ENCODE peak calls at places on chromosomes 13 and 19, in six cellular contexts. O is neural progenitor cell, I is adipocyte, X is GM23248, S is mammary epithelial cell, D is mesendoderm. V is an unnamed sample.

GRCh38 chr19:35437152-35437951 is 10.7 kb upstream of the FFAR2 start:
- DNase-seq in O (no peak), I (no peak), X (no peak), S (no peak), D (no peak), V (no peak)

GRCh38 chr13:50521750-50522149 is 321.7 kb downstream of the DLEU7 start:
- DNase-seq in O (no peak), I (peak; percentile 70), X (peak; percentile 35), S (no peak), D (no peak), V (no peak)

GRCh38 chr19:10643166-10643967 is 10.8 kb upstream of the ILF3 start:
- DNase-seq in O (no peak), I (no peak), X (no peak), S (no peak), D (no peak), V (no peak)

GRCh38 chr19:42111811-42112210 is 20.4 kb downstream of the POU2F2 start:
- DNase-seq in O (no peak), I (no peak), X (peak; percentile 64), S (peak; percentile 79), D (no peak), V (no peak)

GRCh38 chr13:33207616-33207964 is 78.0 kb downstream of the STARD13 start:
- DNase-seq in O (no peak), I (peak; percentile 88), X (peak; percentile 92), S (peak; percentile 80), D (no peak), V (no peak)

GRCh38 chr19:39151209-39151608 is 25.6 kb downstream of the PAK4 start:
- DNase-seq in O (no peak), I (no peak), X (no peak), S (no peak), D (no peak), V (no peak)

GRCh38 chr13:44197791-44198770 is 175.5 kb upstream of the SERP2 start:
- DNase-seq in O (no peak), I (peak; percentile 6), X (no peak), S (peak; percentile 49), D (no peak), V (no peak)

GRCh38 chr19:38650911-38651584 is 3.6 kb downstream of the ACTN4 start:
- DNase-seq in O (no peak), I (peak; percentile 73), X (peak; percentile 94), S (peak; percentile 80), D (no peak), V (no peak)

GRCh38 chr19:29385191-29385795 is 140.5 kb upstream of the VSTM2B start:
- DNase-seq in O (no peak), I (no peak), X (no peak), S (no peak), D (no peak), V (no peak)

GRCh38 chr13:26538363-26539317 is 18.8 kb upstream of the WASF3 start:
- DNase-seq in O (no peak), I (peak; percentile 84), X (peak; percentile 15), S (no peak), D (no peak), V (no peak)

GRCh38 chr13:111958612-111959395 is 108.1 kb upstream of the SOX1 start:
- DNase-seq in O (no peak), I (no peak), X (no peak), S (no peak), D (no peak), V (peak; percentile 17)

GRCh38 chr13:59906413-59907027 is 257.2 kb downstream of the DIAPH3 start:
- DNase-seq in O (peak; percentile 33), I (peak; percentile 71), X (peak; percentile 67), S (no peak), D (peak; percentile 12), V (no peak)

GRCh38 chr19:53696951-53697350 is 65.2 kb downstream of the DPRX start:
- DNase-seq in O (peak; percentile 44), I (no peak), X (peak; percentile 4), S (no peak), D (peak; percentile 78), V (peak; percentile 59)

GRCh38 chr19:21496876-21497275 is 8.5 kb upstream of the ZNF429 start:
- DNase-seq in O (no peak), I (no peak), X (no peak), S (no peak), D (no peak), V (no peak)

GRCh38 chr13:43129511-43130130 is 106.2 kb downstream of the DNAJC15 start:
- DNase-seq in O (no peak), I (no peak), X (no peak), S (no peak), D (no peak), V (no peak)

GRCh38 chr19:46815833-46816627 is 27.6 kb upstream of the SLC1A5 start:
- DNase-seq in O (no peak), I (no peak), X (no peak), S (no peak), D (no peak), V (no peak)

GRCh38 chr19:46213156-46213555 is 16.4 kb upstream of the IGFL1 start:
- DNase-seq in O (no peak), I (no peak), X (no peak), S (no peak), D (peak; percentile 42), V (peak; percentile 59)

GRCh38 chr19:14164088-14164487 is 27.7 kb upstream of the ASF1B start:
- DNase-seq in O (peak; percentile 27), I (no peak), X (no peak), S (no peak), D (no peak), V (no peak)

GRCh38 chr19:11296264-11296663 is 304 bp downstream of the TSPAN16 start:
- DNase-seq in O (no peak), I (peak; percentile 35), X (peak; percentile 26), S (no peak), D (no peak), V (no peak)

GRCh38 chr13:96946709-96947311 is 47.5 kb downstream of the OXGR1 start:
- DNase-seq in O (no peak), I (no peak), X (no peak), S (no peak), D (no peak), V (no peak)

DNA sequence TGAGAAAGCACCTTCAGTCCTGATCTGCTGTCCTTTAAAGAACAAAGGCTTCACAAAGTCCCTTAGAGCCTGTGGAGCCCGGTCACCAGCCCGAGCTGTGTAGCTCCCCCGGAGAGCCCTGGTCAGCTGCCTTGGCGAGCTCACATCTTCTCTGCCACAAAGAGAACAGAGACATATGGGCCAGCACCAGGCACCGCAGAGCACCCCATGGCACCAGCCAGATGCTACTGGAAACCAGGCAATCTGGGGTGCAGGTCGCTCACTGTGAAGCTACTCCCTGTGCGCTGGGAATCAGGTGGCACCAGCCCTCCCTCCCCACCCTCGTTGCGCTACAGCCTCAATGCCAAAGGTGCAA is 44.3 kb upstream of the F7 start:
- DNase-seq in O (no peak), I (no peak), X (no peak), S (no peak), D (no peak), V (no peak)
- H3K36me3 ChIP-seq in O (no peaks in the 10 kb centered on the region), I (no peaks in the 10 kb centered on the region), X (no peaks in the 10 kb centered on the region), S (no peaks in the 10 kb centered on the region), D (no peaks in the 10 kb centered on the region), V (no peaks in the 10 kb centered on the region)

DNA sequence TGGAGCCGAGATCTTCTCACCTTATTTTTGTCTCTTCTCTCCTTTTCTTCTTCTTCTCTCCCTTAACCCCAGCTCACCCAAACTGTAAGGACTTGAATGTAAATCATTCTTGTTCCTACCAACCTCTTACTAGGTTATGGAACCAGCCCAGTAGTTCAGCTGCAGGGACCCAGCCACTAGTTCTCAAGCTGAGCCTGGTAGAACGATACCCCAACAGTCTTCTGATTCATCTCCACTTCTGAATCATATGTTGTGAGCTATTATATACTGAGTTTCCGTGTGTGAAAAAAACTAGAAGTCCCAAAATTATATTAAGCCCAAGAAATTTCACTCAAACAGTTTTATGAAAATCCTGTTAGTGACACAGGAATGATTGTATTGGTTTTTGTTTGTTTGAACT is 67.7 kb downstream of the DCT start:
- DNase-seq in O (no peak), I (no peak), X (peak; percentile 15), S (no peak), D (no peak), V (no peak)
- H3K4me3 ChIP-seq in O (no peak overlapping the region), I (no peak overlapping the region), X (no peak overlapping the region), S (no peak overlapping the region), D (no peak overlapping the region), V (no peak overlapping the region)

GRCh38 chr19:40607311-40607871 is 6.2 kb downstream of the LTBP4 start:
- DNase-seq in O (peak; percentile 32), I (no peak), X (no peak), S (no peak), D (no peak), V (peak; percentile 60)

GRCh38 chr19:40603071-40603718 is 2.0 kb downstream of the LTBP4 start:
- DNase-seq in O (peak; percentile 85), I (no peak), X (peak; percentile 60), S (peak; percentile 45), D (peak; percentile 91), V (no peak)

GRCh38 chr19:40605201-40605971 is 4.2 kb downstream of the LTBP4 start:
- DNase-seq in O (peak; percentile 79), I (peak; percentile 85), X (peak; percentile 82), S (peak; percentile 95), D (peak; percentile 79), V (peak; percentile 87)

GRCh38 chr19:40603719-40604646 is 2.8 kb downstream of the LTBP4 start:
- DNase-seq in O (peak; percentile 99), I (peak; percentile 98), X (peak; percentile 97), S (peak; percentile 97), D (peak; percentile 100), V (peak; percentile 100)

DNA sequence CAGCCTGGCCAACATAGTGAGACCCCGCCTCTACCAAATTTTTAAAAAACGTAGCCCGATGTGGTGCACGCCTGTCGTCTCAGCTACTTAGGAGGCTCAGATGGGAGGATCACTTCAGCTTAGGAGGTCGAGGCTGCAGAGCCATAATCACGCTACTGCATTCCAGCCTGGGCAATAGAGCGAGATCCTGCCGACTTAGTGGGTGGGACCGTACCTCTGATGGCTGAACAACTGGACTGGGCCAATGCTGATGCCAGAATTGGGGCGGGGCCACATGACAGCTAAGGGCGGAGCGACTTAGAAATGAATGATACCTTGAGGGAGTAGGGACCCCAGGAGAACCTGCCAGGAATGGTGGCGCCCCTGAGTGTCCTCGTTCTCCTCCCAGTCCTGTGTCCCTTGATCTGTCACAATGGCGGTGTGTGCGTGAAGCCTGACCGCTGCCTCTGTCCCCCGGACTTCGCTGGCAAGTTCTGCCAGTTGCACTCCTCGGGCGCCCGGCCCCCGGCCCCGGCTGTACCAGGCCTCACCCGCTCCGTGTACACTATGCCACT is 3.6 kb downstream of the LTBP4 start:
- DNase-seq in O (peak; percentile 34), I (no peak), X (no peak), S (peak; percentile 41), D (no peak), V (peak; percentile 70)
- H3K9ac ChIP-seq in O (no peak overlapping the region), I (no peak overlapping the region), X (peak overlapping the region; percentile 63), S (peak overlapping the region; percentile 46), D (peak overlapping the region; percentile 51), V (no peak overlapping the region)

DNA sequence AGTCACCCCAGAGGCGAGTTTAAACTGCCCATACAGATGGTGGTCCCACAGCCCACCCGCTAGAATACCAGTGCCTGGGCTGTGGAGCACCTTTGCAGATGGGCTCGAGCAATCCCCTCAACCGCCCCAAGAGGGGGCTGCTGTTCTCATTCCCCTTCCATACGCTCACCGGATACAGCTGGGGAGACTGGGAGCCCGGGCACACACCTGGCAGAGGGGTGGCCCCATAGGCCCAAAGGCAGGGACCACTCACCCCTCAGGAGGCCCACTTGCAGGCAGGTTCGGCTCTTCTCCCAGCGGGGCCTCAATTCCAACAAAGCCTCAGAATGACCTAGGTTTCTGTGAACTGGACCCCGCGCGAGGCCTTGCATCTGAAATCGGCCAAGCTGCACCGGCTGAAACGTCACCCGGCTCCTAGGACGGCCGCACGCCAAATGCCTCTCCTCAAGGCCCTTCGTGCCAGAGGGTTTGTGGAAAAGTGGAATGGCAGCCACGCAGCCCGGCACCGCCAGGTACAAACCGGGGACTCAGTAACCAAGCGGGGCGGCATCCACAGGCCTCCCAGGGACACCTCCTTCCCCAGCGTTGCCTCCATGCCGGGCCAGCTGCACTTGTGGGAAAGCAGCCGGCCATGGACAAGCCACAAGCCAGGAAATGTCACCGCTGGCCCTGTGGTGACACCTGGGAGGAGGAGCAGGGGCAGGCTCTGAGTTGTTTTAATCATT is 18.7 kb downstream of the MLLT1 start:
- DNase-seq in O (peak; percentile 59), I (peak; percentile 41), X (peak; percentile 44), S (no peak), D (peak; percentile 66), V (peak; percentile 89)
- H3K36me3 ChIP-seq in O (no peaks in the 10 kb centered on the region), I (peaks cover 59% of the 10 kb centered on the region), X (peaks cover 20% of the 10 kb centered on the region), S (peaks cover 9% of the 10 kb centered on the region), D (peaks cover 3% of the 10 kb centered on the region), V (peaks cover 73% of the 10 kb centered on the region)

V was measured in endodermal cell.